ENCODE peak calls at places on chromosomes 7 and 10, in ten cellular contexts. One of them, this sample, is unnamed.

GRCh38 chr10:123408660-123409059 is 254.5 kb downstream of the BUB3 start:
- DNase-seq in astrocyte of the spinal cord: no peak
- DNase-seq in cardiac fibroblast: no peak
- DNase-seq in thyroid gland: no peak
- DNase-seq in thoracic aorta: no peak
- DNase-seq in stomach: no peak
- DNase-seq in heart left ventricle: no peak
- DNase-seq in AG04450: no peak
- DNase-seq in CD4-positive, alpha-beta T cell: no peak
- DNase-seq in fibroblast of the aortic adventitia: no peak
- DNase-seq in this sample: no peak

GRCh38 chr7:66734006-66734405 is 6.5 kb upstream of the RABGEF1 start:
- DNase-seq in thoracic aorta: no peak
- DNase-seq in cardiac fibroblast: no peak
- DNase-seq in astrocyte of the spinal cord: no peak
- DNase-seq in thyroid gland: no peak
- DNase-seq in CD4-positive, alpha-beta T cell: no peak
- DNase-seq in stomach: no peak
- DNase-seq in AG04450: no peak
- DNase-seq in fibroblast of the aortic adventitia: no peak
- DNase-seq in heart left ventricle: no peak
- DNase-seq in this sample: peak

GRCh38 chr7:42226354-42226941 is 10.6 kb downstream of the GLI3 start:
- DNase-seq in astrocyte of the spinal cord: no peak
- DNase-seq in fibroblast of the aortic adventitia: no peak
- DNase-seq in thoracic aorta: no peak
- DNase-seq in thyroid gland: no peak
- DNase-seq in cardiac fibroblast: peak
- DNase-seq in stomach: no peak
- DNase-seq in CD4-positive, alpha-beta T cell: no peak
- DNase-seq in heart left ventricle: no peak
- DNase-seq in AG04450: no peak
- DNase-seq in this sample: no peak

GRCh38 chr7:39691821-39692220 is 68.4 kb downstream of the RALA start:
- DNase-seq in cardiac fibroblast: no peak
- DNase-seq in CD4-positive, alpha-beta T cell: no peak
- DNase-seq in heart left ventricle: no peak
- DNase-seq in thyroid gland: no peak
- DNase-seq in astrocyte of the spinal cord: peak
- DNase-seq in stomach: no peak
- DNase-seq in fibroblast of the aortic adventitia: peak
- DNase-seq in AG04450: no peak
- DNase-seq in thoracic aorta: no peak
- DNase-seq in this sample: no peak

GRCh38 chr10:49615721-49616120 is 1.9 kb downstream of the CHAT start:
- DNase-seq in heart left ventricle: no peak
- DNase-seq in astrocyte of the spinal cord: no peak
- DNase-seq in CD4-positive, alpha-beta T cell: no peak
- DNase-seq in thoracic aorta: no peak
- DNase-seq in stomach: no peak
- DNase-seq in cardiac fibroblast: no peak
- DNase-seq in thyroid gland: no peak
- DNase-seq in AG04450: no peak
- DNase-seq in fibroblast of the aortic adventitia: no peak
- DNase-seq in this sample: no peak

GRCh38 chr7:90461216-90461615 is 8.2 kb upstream of the PTTG1IP2 start:
- DNase-seq in cardiac fibroblast: peak
- DNase-seq in AG04450: no peak
- DNase-seq in thyroid gland: peak
- DNase-seq in CD4-positive, alpha-beta T cell: no peak
- DNase-seq in astrocyte of the spinal cord: no peak
- DNase-seq in fibroblast of the aortic adventitia: peak
- DNase-seq in heart left ventricle: no peak
- DNase-seq in stomach: no peak
- DNase-seq in thoracic aorta: no peak
- DNase-seq in this sample: no peak

GRCh38 chr7:2876031-2876862 is 32.1 kb upstream of the GNA12 start:
- DNase-seq in astrocyte of the spinal cord: peak
- DNase-seq in thoracic aorta: no peak
- DNase-seq in heart left ventricle: no peak
- DNase-seq in cardiac fibroblast: peak
- DNase-seq in fibroblast of the aortic adventitia: no peak
- DNase-seq in AG04450: no peak
- DNase-seq in CD4-positive, alpha-beta T cell: no peak
- DNase-seq in thyroid gland: no peak
- DNase-seq in stomach: no peak
- DNase-seq in this sample: no peak

GRCh38 chr7:108480311-108480710 is 24.1 kb upstream of the NRCAM start:
- DNase-seq in fibroblast of the aortic adventitia: no peak
- DNase-seq in AG04450: no peak
- DNase-seq in stomach: no peak
- DNase-seq in thoracic aorta: no peak
- DNase-seq in CD4-positive, alpha-beta T cell: no peak
- DNase-seq in thyroid gland: no peak
- DNase-seq in heart left ventricle: no peak
- DNase-seq in cardiac fibroblast: no peak
- DNase-seq in astrocyte of the spinal cord: no peak
- DNase-seq in this sample: no peak

GRCh38 chr10:102009801-102010425 is 46.1 kb downstream of the ARMH3 start:
- DNase-seq in astrocyte of the spinal cord: peak
- DNase-seq in thyroid gland: peak
- DNase-seq in thoracic aorta: peak
- DNase-seq in fibroblast of the aortic adventitia: peak
- DNase-seq in cardiac fibroblast: peak
- DNase-seq in CD4-positive, alpha-beta T cell: no peak
- DNase-seq in stomach: peak
- DNase-seq in heart left ventricle: peak
- DNase-seq in AG04450: peak
- DNase-seq in this sample: no peak

GRCh38 chr7:23167691-23168090 is 14.2 kb upstream of the NUP42 start:
- DNase-seq in cardiac fibroblast: no peak
- DNase-seq in heart left ventricle: no peak
- DNase-seq in thoracic aorta: no peak
- DNase-seq in astrocyte of the spinal cord: no peak
- DNase-seq in fibroblast of the aortic adventitia: no peak
- DNase-seq in stomach: no peak
- DNase-seq in AG04450: no peak
- DNase-seq in thyroid gland: no peak
- DNase-seq in CD4-positive, alpha-beta T cell: no peak
- DNase-seq in this sample: no peak

GRCh38 chr7:128840326-128841170 is 10.3 kb downstream of the FLNC start:
- DNase-seq in fibroblast of the aortic adventitia: no peak
- DNase-seq in stomach: no peak
- DNase-seq in heart left ventricle: peak
- DNase-seq in AG04450: no peak
- DNase-seq in CD4-positive, alpha-beta T cell: no peak
- DNase-seq in thyroid gland: no peak
- DNase-seq in cardiac fibroblast: no peak
- DNase-seq in astrocyte of the spinal cord: no peak
- DNase-seq in thoracic aorta: no peak
- DNase-seq in this sample: no peak

GRCh38 chr10:110225756-110226554 is 18.6 kb downstream of the MXI1 start:
- DNase-seq in heart left ventricle: peak
- DNase-seq in cardiac fibroblast: peak
- DNase-seq in stomach: peak
- DNase-seq in thyroid gland: peak
- DNase-seq in thoracic aorta: peak
- DNase-seq in AG04450: peak
- DNase-seq in fibroblast of the aortic adventitia: peak
- DNase-seq in astrocyte of the spinal cord: peak
- DNase-seq in CD4-positive, alpha-beta T cell: peak
- DNase-seq in this sample: peak

GRCh38 chr10:31549936-31550335 is 230.9 kb downstream of the ZEB1 start:
- DNase-seq in CD4-positive, alpha-beta T cell: no peak
- DNase-seq in AG04450: no peak
- DNase-seq in cardiac fibroblast: peak
- DNase-seq in astrocyte of the spinal cord: no peak
- DNase-seq in stomach: no peak
- DNase-seq in heart left ventricle: no peak
- DNase-seq in fibroblast of the aortic adventitia: peak
- DNase-seq in thoracic aorta: no peak
- DNase-seq in thyroid gland: no peak
- DNase-seq in this sample: no peak

GRCh38 chr7:106957766-106958165 is 86.7 kb upstream of the PRKAR2B start:
- DNase-seq in cardiac fibroblast: no peak
- DNase-seq in AG04450: no peak
- DNase-seq in heart left ventricle: no peak
- DNase-seq in CD4-positive, alpha-beta T cell: no peak
- DNase-seq in astrocyte of the spinal cord: no peak
- DNase-seq in thyroid gland: no peak
- DNase-seq in fibroblast of the aortic adventitia: no peak
- DNase-seq in stomach: no peak
- DNase-seq in thoracic aorta: no peak
- DNase-seq in this sample: no peak

GRCh38 chr7:6272481-6273323 is at the start of gene CYTH3:
- DNase-seq in heart left ventricle: peak
- DNase-seq in cardiac fibroblast: peak
- DNase-seq in thyroid gland: peak
- DNase-seq in CD4-positive, alpha-beta T cell: peak
- DNase-seq in AG04450: no peak
- DNase-seq in fibroblast of the aortic adventitia: peak
- DNase-seq in thoracic aorta: no peak
- DNase-seq in astrocyte of the spinal cord: peak
- DNase-seq in stomach: peak
- DNase-seq in this sample: peak

GRCh38 chr10:12825255-12825654 is 176.3 kb downstream of the CCDC3 start:
- DNase-seq in heart left ventricle: no peak
- DNase-seq in fibroblast of the aortic adventitia: no peak
- DNase-seq in astrocyte of the spinal cord: no peak
- DNase-seq in stomach: no peak
- DNase-seq in AG04450: peak
- DNase-seq in thoracic aorta: no peak
- DNase-seq in thyroid gland: no peak
- DNase-seq in cardiac fibroblast: peak
- DNase-seq in CD4-positive, alpha-beta T cell: no peak
- DNase-seq in this sample: no peak

GRCh38 chr7:125670926-125671572 is 741.4 kb upstream of the POT1 start:
- DNase-seq in AG04450: no peak
- DNase-seq in CD4-positive, alpha-beta T cell: no peak
- DNase-seq in thoracic aorta: no peak
- DNase-seq in heart left ventricle: no peak
- DNase-seq in astrocyte of the spinal cord: peak
- DNase-seq in fibroblast of the aortic adventitia: peak
- DNase-seq in cardiac fibroblast: peak
- DNase-seq in stomach: no peak
- DNase-seq in thyroid gland: no peak
- DNase-seq in this sample: no peak

GRCh38 chr10:15563161-15563715 is 156.5 kb downstream of the ITGA8 start:
- DNase-seq in heart left ventricle: no peak
- DNase-seq in stomach: no peak
- DNase-seq in CD4-positive, alpha-beta T cell: no peak
- DNase-seq in thyroid gland: no peak
- DNase-seq in fibroblast of the aortic adventitia: no peak
- DNase-seq in thoracic aorta: no peak
- DNase-seq in cardiac fibroblast: no peak
- DNase-seq in AG04450: no peak
- DNase-seq in astrocyte of the spinal cord: peak
- DNase-seq in this sample: no peak

GRCh38 chr7:101878938-101879337 is 61.5 kb downstream of the CUX1 start:
- DNase-seq in fibroblast of the aortic adventitia: no peak
- DNase-seq in cardiac fibroblast: no peak
- DNase-seq in thoracic aorta: no peak
- DNase-seq in CD4-positive, alpha-beta T cell: no peak
- DNase-seq in astrocyte of the spinal cord: no peak
- DNase-seq in heart left ventricle: no peak
- DNase-seq in AG04450: no peak
- DNase-seq in thyroid gland: peak
- DNase-seq in stomach: no peak
- DNase-seq in this sample: no peak
- TF ChIP-seq CTCF in fibroblast of the aortic adventitia: no peak
- TF ChIP-seq CTCF in cardiac fibroblast: no peak
- TF ChIP-seq CTCF in thoracic aorta: no peak
- TF ChIP-seq CTCF in CD4-positive, alpha-beta T cell: no peak
- TF ChIP-seq CTCF in astrocyte of the spinal cord: no peak
- TF ChIP-seq CTCF in heart left ventricle: no peak
- TF ChIP-seq CTCF in AG04450: no peak
- TF ChIP-seq CTCF in thyroid gland: no peak
- TF ChIP-seq CTCF in stomach: no peak
- TF ChIP-seq CTCF in this sample: no peak

DNA sequence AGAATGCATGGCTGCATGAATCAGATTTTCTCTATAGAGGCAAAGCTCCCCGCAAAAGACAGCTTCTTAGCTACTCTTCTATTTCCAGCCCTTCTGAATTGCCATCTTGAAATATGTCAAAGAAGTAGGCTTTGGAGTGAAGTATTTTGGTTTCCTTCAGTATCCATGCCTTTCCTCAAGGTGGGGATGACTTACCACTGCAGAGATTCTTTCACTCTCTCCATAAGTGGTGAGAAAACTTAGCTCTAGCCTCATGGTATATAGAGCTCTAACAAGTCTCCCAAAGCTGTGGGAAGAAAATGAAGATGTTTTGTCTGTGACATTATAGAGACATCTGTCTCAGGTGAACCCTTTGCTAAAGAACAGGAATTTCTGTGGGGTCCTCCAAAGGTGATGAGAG is 89.6 kb upstream of the ITGB1 start:
- DNase-seq in CD4-positive, alpha-beta T cell: no peak
- DNase-seq in heart left ventricle: no peak
- DNase-seq in thyroid gland: no peak
- DNase-seq in fibroblast of the aortic adventitia: peak
- DNase-seq in astrocyte of the spinal cord: no peak
- DNase-seq in cardiac fibroblast: peak
- DNase-seq in thoracic aorta: no peak
- DNase-seq in stomach: no peak
- DNase-seq in AG04450: no peak
- DNase-seq in this sample: no peak
- TF ChIP-seq CTCF in CD4-positive, alpha-beta T cell: no peak
- TF ChIP-seq CTCF in heart left ventricle: no peak
- TF ChIP-seq CTCF in thyroid gland: no peak
- TF ChIP-seq CTCF in fibroblast of the aortic adventitia: peak
- TF ChIP-seq CTCF in astrocyte of the spinal cord: no peak
- TF ChIP-seq CTCF in cardiac fibroblast: no peak
- TF ChIP-seq CTCF in thoracic aorta: no peak
- TF ChIP-seq CTCF in stomach: no peak
- TF ChIP-seq CTCF in AG04450: peak
- TF ChIP-seq CTCF in this sample: peak

DNA sequence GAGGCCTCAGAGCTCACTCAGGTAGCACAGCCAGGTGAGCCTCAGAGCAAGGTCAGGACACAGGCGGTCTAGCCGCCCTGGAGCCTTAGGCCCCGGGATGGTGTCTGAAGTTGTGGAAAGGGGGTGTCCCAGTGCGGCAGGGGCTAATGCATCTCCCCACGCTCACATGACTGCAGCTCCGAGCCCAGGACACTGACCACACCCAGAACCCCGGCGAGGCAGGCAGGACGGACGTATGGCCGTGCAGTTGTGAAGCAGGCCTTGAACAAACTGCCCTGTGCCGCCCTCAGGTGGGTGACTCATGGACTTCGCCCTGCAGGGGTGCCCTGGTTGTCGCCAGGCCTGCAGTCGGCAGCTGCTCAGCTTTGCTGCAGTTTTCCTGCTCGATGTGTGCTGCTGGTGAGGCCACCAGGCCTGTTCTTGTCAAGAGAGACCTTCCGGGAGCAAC is 5.0 kb upstream of the PRKAR1B start:
- DNase-seq in cardiac fibroblast: peak
- DNase-seq in astrocyte of the spinal cord: peak
- DNase-seq in CD4-positive, alpha-beta T cell: no peak
- DNase-seq in AG04450: no peak
- DNase-seq in fibroblast of the aortic adventitia: no peak
- DNase-seq in stomach: peak
- DNase-seq in thyroid gland: no peak
- DNase-seq in heart left ventricle: peak
- DNase-seq in thoracic aorta: no peak
- DNase-seq in this sample: peak
- TF ChIP-seq CTCF in cardiac fibroblast: no peak
- TF ChIP-seq CTCF in astrocyte of the spinal cord: peak
- TF ChIP-seq CTCF in CD4-positive, alpha-beta T cell: no peak
- TF ChIP-seq CTCF in AG04450: no peak
- TF ChIP-seq CTCF in fibroblast of the aortic adventitia: no peak
- TF ChIP-seq CTCF in stomach: peak
- TF ChIP-seq CTCF in thyroid gland: no peak
- TF ChIP-seq CTCF in heart left ventricle: peak
- TF ChIP-seq CTCF in thoracic aorta: no peak
- TF ChIP-seq CTCF in this sample: peak

GRCh38 chr7:136134503-136134902 is 157.3 kb upstream of the MTPN start:
- DNase-seq in thoracic aorta: no peak
- DNase-seq in thyroid gland: no peak
- DNase-seq in heart left ventricle: no peak
- DNase-seq in stomach: no peak
- DNase-seq in fibroblast of the aortic adventitia: no peak
- DNase-seq in astrocyte of the spinal cord: peak
- DNase-seq in AG04450: no peak
- DNase-seq in cardiac fibroblast: no peak
- DNase-seq in CD4-positive, alpha-beta T cell: no peak
- DNase-seq in this sample: no peak
- TF ChIP-seq CTCF in thoracic aorta: no peak
- TF ChIP-seq CTCF in thyroid gland: no peak
- TF ChIP-seq CTCF in heart left ventricle: no peak
- TF ChIP-seq CTCF in stomach: no peak
- TF ChIP-seq CTCF in fibroblast of the aortic adventitia: no peak
- TF ChIP-seq CTCF in astrocyte of the spinal cord: peak
- TF ChIP-seq CTCF in AG04450: no peak
- TF ChIP-seq CTCF in cardiac fibroblast: no peak
- TF ChIP-seq CTCF in CD4-positive, alpha-beta T cell: no peak
- TF ChIP-seq CTCF in this sample: no peak